ENCODE peak calls at places on chromosome 1, in five cellular contexts. R, B, O, D and H are unnamed samples.

GRCh38 chr1:20250346-20250989 is 40.2 kb upstream of the VWA5B1 start:
- DNase-seq in R (no peak), B (peak; percentile 36), O (peak; percentile 96), D (no peak), H (no peak)

GRCh38 chr1:205013683-205014367 is 29.2 kb upstream of the CNTN2 start:
- DNase-seq in R (no peak), B (peak; percentile 78), O (peak; percentile 4), D (no peak), H (no peak)

GRCh38 chr1:14578156-14578555 is 20.3 kb upstream of the KAZN start:
- DNase-seq in R (no peak), B (no peak), O (no peak), D (no peak), H (no peak)

GRCh38 chr1:56287736-56288135 is 291.6 kb downstream of the PLPP3 start:
- DNase-seq in R (no peak), B (no peak), O (no peak), D (no peak), H (no peak)

GRCh38 chr1:162982364-162982763 is 86.8 kb upstream of the RGS4 start:
- DNase-seq in R (no peak), B (no peak), O (no peak), D (no peak), H (no peak)

GRCh38 chr1:85116856-85117255 is 68.6 kb upstream of the MCOLN3 start:
- DNase-seq in R (no peak), B (no peak), O (no peak), D (no peak), H (no peak)

GRCh38 chr1:239654998-239655397 is 268.6 kb downstream of the CHRM3 start:
- DNase-seq in R (no peak), B (no peak), O (no peak), D (no peak), H (no peak)

GRCh38 chr1:235835226-235835625 is 31.5 kb downstream of the LYST start:
- DNase-seq in R (no peak), B (no peak), O (peak; percentile 8), D (no peak), H (no peak)

GRCh38 chr1:112866151-112866550 is 89.8 kb downstream of the SLC16A1 start:
- DNase-seq in R (peak; percentile 32), B (no peak), O (no peak), D (no peak), H (no peak)

GRCh38 chr1:23913212-23913880 is at the start of gene CNR2:
- DNase-seq in R (no peak), B (no peak), O (no peak), D (no peak), H (no peak)

GRCh38 chr1:179251675-179252074 is 22.2 kb upstream of the ABL2 start:
- DNase-seq in R (no peak), B (peak; percentile 44), O (peak; percentile 67), D (peak; percentile 6), H (no peak)

GRCh38 chr1:113146242-113147072 is 73.5 kb downstream of the LRIG2 start:
- DNase-seq in R (no peak), B (no peak), O (peak; percentile 47), D (no peak), H (no peak)

GRCh38 chr1:91884459-91885290 is 1.3 kb downstream of the TGFBR3 start:
- DNase-seq in R (no peak), B (no peak), O (peak; percentile 32), D (peak; percentile 20), H (no peak)

GRCh38 chr1:220300442-220301121 is 28.3 kb upstream of the RAB3GAP2 start:
- DNase-seq in R (peak; percentile 79), B (no peak), O (peak; percentile 3), D (peak; percentile 27), H (no peak)

GRCh38 chr1:47231314-47232186 is 475 bp downstream of the TAL1 start:
- DNase-seq in R (no peak), B (no peak), O (peak; percentile 21), D (no peak), H (no peak)

GRCh38 chr1:94050263-94050662 is 70.7 kb downstream of the ABCA4 start:
- DNase-seq in R (no peak), B (no peak), O (no peak), D (no peak), H (no peak)

GRCh38 chr1:182198006-182198605 is 136.6 kb upstream of the ZNF648 start:
- DNase-seq in R (no peak), B (no peak), O (no peak), D (no peak), H (peak; percentile 12)

GRCh38 chr1:41662656-41663437 is 178.4 kb upstream of the EDN2 start:
- DNase-seq in R (no peak), B (peak; percentile 68), O (no peak), D (peak; percentile 62), H (no peak)

GRCh38 chr1:40818264-40818961 is 34.8 kb downstream of the KCNQ4 start:
- DNase-seq in R (no peak), B (no peak), O (peak; percentile 80), D (peak; percentile 77), H (no peak)

GRCh38 chr1:163472267-163472666 is 150.5 kb downstream of the NUF2 start:
- DNase-seq in R (no peak), B (peak; percentile 91), O (peak; percentile 15), D (no peak), H (no peak)

GRCh38 chr1:230798187-230798484 is 50.9 kb downstream of the CAPN9 start:
- DNase-seq in R (no peak), B (no peak), O (no peak), D (no peak), H (no peak)

GRCh38 chr1:11391891-11392290 is 87.1 kb upstream of the DISP3 start:
- DNase-seq in R (no peak), B (no peak), O (no peak), D (no peak), H (no peak)

GRCh38 chr1:181043025-181043880 is 9.5 kb downstream of the MR1 start:
- DNase-seq in R (no peak), B (peak; percentile 46), O (peak; percentile 57), D (no peak), H (no peak)

GRCh38 chr1:178521241-178521640 is 8.3 kb downstream of the TEX35 start:
- DNase-seq in R (no peak), B (no peak), O (no peak), D (no peak), H (no peak)

GRCh38 chr1:15083578-15083977 is 70.0 kb upstream of the TMEM51 start:
- DNase-seq in R (no peak), B (no peak), O (no peak), D (no peak), H (no peak)

GRCh38 chr1:22508329-22508728 is 55.0 kb upstream of the EPHA8 start:
- DNase-seq in R (peak; percentile 16), B (no peak), O (no peak), D (no peak), H (no peak)

GRCh38 chr1:38889589-38889988 is 8.2 kb upstream of the GJA9 start:
- DNase-seq in R (no peak), B (no peak), O (no peak), D (no peak), H (no peak)

GRCh38 chr1:244897476-244898254 is 33.3 kb upstream of the HNRNPU start:
- DNase-seq in R (no peak), B (no peak), O (no peak), D (no peak), H (no peak)

GRCh38 chr1:205356424-205357151 is at the start of gene KLHDC8A:
- DNase-seq in R (no peak), B (no peak), O (no peak), D (peak; percentile 79), H (no peak)

GRCh38 chr1:81808760-81809159 is 8.0 kb downstream of the ADGRL2 start:
- DNase-seq in R (no peak), B (no peak), O (no peak), D (no peak), H (no peak)

GRCh38 chr1:17874231-17874630 is 119.1 kb downstream of the ACTL8 start:
- DNase-seq in R (peak; percentile 89), B (no peak), O (no peak), D (no peak), H (no peak)

GRCh38 chr1:220347654-220348175 is 75.5 kb upstream of the RAB3GAP2 start:
- DNase-seq in R (no peak), B (no peak), O (no peak), D (no peak), H (no peak)

GRCh38 chr1:85200367-85200869 is 398 bp downstream of the SYDE2 start:
- DNase-seq in R (no peak), B (peak; percentile 36), O (no peak), D (peak; percentile 36), H (no peak)

GRCh38 chr1:180532854-180533253 is 25.9 kb upstream of the OVAAL start:
- DNase-seq in R (no peak), B (no peak), O (no peak), D (no peak), H (no peak)

GRCh38 chr1:62466982-62467532 is 30.2 kb downstream of the USP1 start:
- DNase-seq in R (no peak), B (no peak), O (no peak), D (no peak), H (no peak)

GRCh38 chr1:159076753-159077656 is at the start of gene AIM2:
- DNase-seq in R (no peak), B (no peak), O (peak; percentile 62), D (no peak), H (no peak)